ENCODE peak calls at places on chromosomes 12 and 14, in nine cellular contexts. One of them, this sample, is unnamed.

GRCh38 chr12:81502912-81503695 is 256.0 kb downstream of the PPFIA2 start:
- DNase-seq in T-helper 9 cell: no peak
- DNase-seq in colonic mucosa: no peak
- DNase-seq in Ammon's horn: no peak
- DNase-seq in adrenal gland: no peak
- DNase-seq in skeletal muscle cell: peak
- DNase-seq in A172: peak
- DNase-seq in ACHN: peak
- DNase-seq in GM06990: no peak
- DNase-seq in this sample: no peak

GRCh38 chr14:102325791-102326345 is 6.3 kb downstream of the ZNF839 start:
- DNase-seq in T-helper 9 cell: no peak
- DNase-seq in colonic mucosa: no peak
- DNase-seq in Ammon's horn: no peak
- DNase-seq in adrenal gland: no peak
- DNase-seq in skeletal muscle cell: no peak
- DNase-seq in A172: no peak
- DNase-seq in ACHN: no peak
- DNase-seq in GM06990: no peak
- DNase-seq in this sample: no peak

GRCh38 chr12:9378430-9378835 is 170.2 kb upstream of the PZP start:
- DNase-seq in T-helper 9 cell: no peak
- DNase-seq in colonic mucosa: no peak
- DNase-seq in Ammon's horn: no peak
- DNase-seq in adrenal gland: no peak
- DNase-seq in skeletal muscle cell: no peak
- DNase-seq in A172: no peak
- DNase-seq in ACHN: peak
- DNase-seq in GM06990: no peak
- DNase-seq in this sample: no peak

GRCh38 chr12:53867216-53868012 is 71.2 kb upstream of the HOXC13 start:
- DNase-seq in T-helper 9 cell: no peak
- DNase-seq in colonic mucosa: no peak
- DNase-seq in Ammon's horn: no peak
- DNase-seq in adrenal gland: no peak
- DNase-seq in skeletal muscle cell: no peak
- DNase-seq in A172: peak
- DNase-seq in ACHN: peak
- DNase-seq in GM06990: no peak
- DNase-seq in this sample: no peak

GRCh38 chr14:24952851-24953666 is 96.9 kb downstream of the STXBP6 start:
- DNase-seq in T-helper 9 cell: no peak
- DNase-seq in colonic mucosa: no peak
- DNase-seq in Ammon's horn: peak
- DNase-seq in adrenal gland: no peak
- DNase-seq in skeletal muscle cell: no peak
- DNase-seq in A172: no peak
- DNase-seq in ACHN: no peak
- DNase-seq in GM06990: no peak
- DNase-seq in this sample: peak

GRCh38 chr12:117190210-117190781 is at the start of gene FBXO21:
- DNase-seq in T-helper 9 cell: peak
- DNase-seq in colonic mucosa: peak
- DNase-seq in Ammon's horn: peak
- DNase-seq in adrenal gland: peak
- DNase-seq in skeletal muscle cell: peak
- DNase-seq in A172: peak
- DNase-seq in ACHN: peak
- DNase-seq in GM06990: peak
- DNase-seq in this sample: peak

GRCh38 chr12:68481181-68481941 is 129.3 kb upstream of the RAP1B start:
- DNase-seq in T-helper 9 cell: no peak
- DNase-seq in colonic mucosa: no peak
- DNase-seq in Ammon's horn: no peak
- DNase-seq in adrenal gland: no peak
- DNase-seq in skeletal muscle cell: no peak
- DNase-seq in A172: no peak
- DNase-seq in ACHN: no peak
- DNase-seq in GM06990: peak
- DNase-seq in this sample: no peak

GRCh38 chr14:56905282-56905681 is 95.0 kb upstream of the OTX2 start:
- DNase-seq in T-helper 9 cell: no peak
- DNase-seq in colonic mucosa: no peak
- DNase-seq in Ammon's horn: no peak
- DNase-seq in adrenal gland: no peak
- DNase-seq in skeletal muscle cell: no peak
- DNase-seq in A172: no peak
- DNase-seq in ACHN: no peak
- DNase-seq in GM06990: no peak
- DNase-seq in this sample: no peak

GRCh38 chr12:26116829-26117228 is 8.0 kb downstream of the BHLHE41 start:
- DNase-seq in T-helper 9 cell: no peak
- DNase-seq in colonic mucosa: no peak
- DNase-seq in Ammon's horn: no peak
- DNase-seq in adrenal gland: no peak
- DNase-seq in skeletal muscle cell: no peak
- DNase-seq in A172: no peak
- DNase-seq in ACHN: no peak
- DNase-seq in GM06990: no peak
- DNase-seq in this sample: peak

GRCh38 chr12:22286569-22286968 is 47.9 kb downstream of the ST8SIA1 start:
- DNase-seq in T-helper 9 cell: no peak
- DNase-seq in colonic mucosa: no peak
- DNase-seq in Ammon's horn: no peak
- DNase-seq in adrenal gland: no peak
- DNase-seq in skeletal muscle cell: peak
- DNase-seq in A172: peak
- DNase-seq in ACHN: no peak
- DNase-seq in GM06990: no peak
- DNase-seq in this sample: no peak

GRCh38 chr12:83432176-83432719 is 745.5 kb downstream of the TMTC2 start:
- DNase-seq in T-helper 9 cell: no peak
- DNase-seq in colonic mucosa: no peak
- DNase-seq in Ammon's horn: no peak
- DNase-seq in adrenal gland: no peak
- DNase-seq in skeletal muscle cell: no peak
- DNase-seq in A172: no peak
- DNase-seq in ACHN: no peak
- DNase-seq in GM06990: no peak
- DNase-seq in this sample: no peak

GRCh38 chr12:6345319-6346071 is 3.6 kb upstream of the TNFRSF1A start:
- DNase-seq in T-helper 9 cell: no peak
- DNase-seq in colonic mucosa: no peak
- DNase-seq in Ammon's horn: no peak
- DNase-seq in adrenal gland: peak
- DNase-seq in skeletal muscle cell: peak
- DNase-seq in A172: peak
- DNase-seq in ACHN: peak
- DNase-seq in GM06990: no peak
- DNase-seq in this sample: no peak

GRCh38 chr14:76546426-76547221 is 170.7 kb downstream of the ESRRB start:
- DNase-seq in T-helper 9 cell: no peak
- DNase-seq in colonic mucosa: no peak
- DNase-seq in Ammon's horn: no peak
- DNase-seq in adrenal gland: no peak
- DNase-seq in skeletal muscle cell: no peak
- DNase-seq in A172: peak
- DNase-seq in ACHN: peak
- DNase-seq in GM06990: no peak
- DNase-seq in this sample: peak

GRCh38 chr12:115450710-115451109 is 766.7 kb upstream of the TBX3 start:
- DNase-seq in T-helper 9 cell: no peak
- DNase-seq in colonic mucosa: no peak
- DNase-seq in Ammon's horn: no peak
- DNase-seq in adrenal gland: no peak
- DNase-seq in skeletal muscle cell: no peak
- DNase-seq in A172: no peak
- DNase-seq in ACHN: no peak
- DNase-seq in GM06990: no peak
- DNase-seq in this sample: no peak

GRCh38 chr12:94873368-94874085 is 130.0 kb downstream of the NDUFA12 start:
- DNase-seq in T-helper 9 cell: no peak
- DNase-seq in colonic mucosa: peak
- DNase-seq in Ammon's horn: peak
- DNase-seq in adrenal gland: no peak
- DNase-seq in skeletal muscle cell: no peak
- DNase-seq in A172: no peak
- DNase-seq in ACHN: peak
- DNase-seq in GM06990: peak
- DNase-seq in this sample: no peak

GRCh38 chr12:53325539-53326061 is 4.2 kb upstream of the AAAS start:
- DNase-seq in T-helper 9 cell: peak
- DNase-seq in colonic mucosa: no peak
- DNase-seq in Ammon's horn: peak
- DNase-seq in adrenal gland: peak
- DNase-seq in skeletal muscle cell: no peak
- DNase-seq in A172: no peak
- DNase-seq in ACHN: peak
- DNase-seq in GM06990: peak
- DNase-seq in this sample: peak

GRCh38 chr14:74829238-74829637 is 46.7 kb downstream of the PROX2 start:
- DNase-seq in T-helper 9 cell: no peak
- DNase-seq in colonic mucosa: no peak
- DNase-seq in Ammon's horn: no peak
- DNase-seq in adrenal gland: no peak
- DNase-seq in skeletal muscle cell: no peak
- DNase-seq in A172: no peak
- DNase-seq in ACHN: no peak
- DNase-seq in GM06990: no peak
- DNase-seq in this sample: no peak

GRCh38 chr14:53723221-53723620 is 233.4 kb downstream of the BMP4 start:
- DNase-seq in T-helper 9 cell: no peak
- DNase-seq in colonic mucosa: no peak
- DNase-seq in Ammon's horn: no peak
- DNase-seq in adrenal gland: no peak
- DNase-seq in skeletal muscle cell: no peak
- DNase-seq in A172: no peak
- DNase-seq in ACHN: no peak
- DNase-seq in GM06990: no peak
- DNase-seq in this sample: no peak

GRCh38 chr12:96520767-96521166 is 31.4 kb downstream of the CFAP54 start:
- DNase-seq in T-helper 9 cell: no peak
- DNase-seq in colonic mucosa: no peak
- DNase-seq in Ammon's horn: no peak
- DNase-seq in adrenal gland: no peak
- DNase-seq in skeletal muscle cell: no peak
- DNase-seq in A172: peak
- DNase-seq in ACHN: no peak
- DNase-seq in GM06990: no peak
- DNase-seq in this sample: no peak

GRCh38 chr12:56720696-56721615 is 4.1 kb downstream of the NACA start:
- DNase-seq in T-helper 9 cell: no peak
- DNase-seq in colonic mucosa: no peak
- DNase-seq in Ammon's horn: no peak
- DNase-seq in adrenal gland: no peak
- DNase-seq in skeletal muscle cell: no peak
- DNase-seq in A172: no peak
- DNase-seq in ACHN: no peak
- DNase-seq in GM06990: no peak
- DNase-seq in this sample: no peak

GRCh38 chr12:95282266-95282665 is 64.7 kb downstream of the VEZT start:
- DNase-seq in T-helper 9 cell: no peak
- DNase-seq in colonic mucosa: no peak
- DNase-seq in Ammon's horn: no peak
- DNase-seq in adrenal gland: peak
- DNase-seq in skeletal muscle cell: no peak
- DNase-seq in A172: no peak
- DNase-seq in ACHN: no peak
- DNase-seq in GM06990: no peak
- DNase-seq in this sample: no peak

GRCh38 chr14:68619805-68620574 is 172.9 kb downstream of the ZFP36L1 start:
- DNase-seq in T-helper 9 cell: no peak
- DNase-seq in colonic mucosa: peak
- DNase-seq in Ammon's horn: no peak
- DNase-seq in adrenal gland: peak
- DNase-seq in skeletal muscle cell: no peak
- DNase-seq in A172: peak
- DNase-seq in ACHN: no peak
- DNase-seq in GM06990: no peak
- DNase-seq in this sample: no peak

GRCh38 chr14:103847439-103847953 is at the start of gene PPP1R13B:
- DNase-seq in T-helper 9 cell: peak
- DNase-seq in colonic mucosa: peak
- DNase-seq in Ammon's horn: peak
- DNase-seq in adrenal gland: peak
- DNase-seq in skeletal muscle cell: peak
- DNase-seq in A172: peak
- DNase-seq in ACHN: peak
- DNase-seq in GM06990: peak
- DNase-seq in this sample: peak

GRCh38 chr12:92466391-92467305 is 236.1 kb upstream of the PLEKHG7 start:
- DNase-seq in T-helper 9 cell: no peak
- DNase-seq in colonic mucosa: no peak
- DNase-seq in Ammon's horn: peak
- DNase-seq in adrenal gland: no peak
- DNase-seq in skeletal muscle cell: peak
- DNase-seq in A172: no peak
- DNase-seq in ACHN: no peak
- DNase-seq in GM06990: peak
- DNase-seq in this sample: peak

GRCh38 chr14:64800000-64800399 is 79.7 kb downstream of the SPTB start:
- DNase-seq in T-helper 9 cell: no peak
- DNase-seq in colonic mucosa: peak
- DNase-seq in Ammon's horn: peak
- DNase-seq in adrenal gland: peak
- DNase-seq in skeletal muscle cell: no peak
- DNase-seq in A172: peak
- DNase-seq in ACHN: peak
- DNase-seq in GM06990: no peak
- DNase-seq in this sample: no peak

GRCh38 chr12:112122823-112123690 is 2.3 kb upstream of the TRAFD1 start:
- DNase-seq in T-helper 9 cell: no peak
- DNase-seq in colonic mucosa: no peak
- DNase-seq in Ammon's horn: no peak
- DNase-seq in adrenal gland: no peak
- DNase-seq in skeletal muscle cell: peak
- DNase-seq in A172: no peak
- DNase-seq in ACHN: no peak
- DNase-seq in GM06990: no peak
- DNase-seq in this sample: no peak

GRCh38 chr12:7091660-7092228 is 501 bp downstream of the C1R start:
- DNase-seq in T-helper 9 cell: no peak
- DNase-seq in colonic mucosa: peak
- DNase-seq in Ammon's horn: no peak
- DNase-seq in adrenal gland: peak
- DNase-seq in skeletal muscle cell: no peak
- DNase-seq in A172: no peak
- DNase-seq in ACHN: no peak
- DNase-seq in GM06990: no peak
- DNase-seq in this sample: no peak

GRCh38 chr12:94150483-94151225 is 2.3 kb downstream of the PLXNC1 start:
- DNase-seq in T-helper 9 cell: peak
- DNase-seq in colonic mucosa: peak
- DNase-seq in Ammon's horn: peak
- DNase-seq in adrenal gland: no peak
- DNase-seq in skeletal muscle cell: no peak
- DNase-seq in A172: no peak
- DNase-seq in ACHN: no peak
- DNase-seq in GM06990: peak
- DNase-seq in this sample: no peak

GRCh38 chr12:77343291-77343690 is 277.9 kb upstream of the E2F7 start:
- DNase-seq in T-helper 9 cell: no peak
- DNase-seq in colonic mucosa: no peak
- DNase-seq in Ammon's horn: no peak
- DNase-seq in adrenal gland: no peak
- DNase-seq in skeletal muscle cell: no peak
- DNase-seq in A172: no peak
- DNase-seq in ACHN: no peak
- DNase-seq in GM06990: no peak
- DNase-seq in this sample: no peak

GRCh38 chr12:113242560-113242959 is 21.3 kb downstream of the TPCN1 start:
- DNase-seq in T-helper 9 cell: no peak
- DNase-seq in colonic mucosa: no peak
- DNase-seq in Ammon's horn: no peak
- DNase-seq in adrenal gland: no peak
- DNase-seq in skeletal muscle cell: no peak
- DNase-seq in A172: no peak
- DNase-seq in ACHN: peak
- DNase-seq in GM06990: no peak
- DNase-seq in this sample: no peak

GRCh38 chr12:40716037-40716436 is 23.8 kb downstream of the CNTN1 start:
- DNase-seq in T-helper 9 cell: no peak
- DNase-seq in colonic mucosa: no peak
- DNase-seq in Ammon's horn: no peak
- DNase-seq in adrenal gland: no peak
- DNase-seq in skeletal muscle cell: no peak
- DNase-seq in A172: no peak
- DNase-seq in ACHN: no peak
- DNase-seq in GM06990: no peak
- DNase-seq in this sample: no peak